ENCODE peak calls at places on chromosomes 7 and 10, in five cellular contexts. One of them, this sample, is unnamed.

GRCh38 chr7:20238754-20239324 is 21.7 kb upstream of the MACC1 start:
- DNase-seq in HCT116: no peak
- DNase-seq in transverse colon: peak
- DNase-seq in H1: no peak
- DNase-seq in Peyer's patch: no peak
- DNase-seq in this sample: no peak

GRCh38 chr7:152081088-152081487 is 55.6 kb downstream of the GALNT11 start:
- DNase-seq in HCT116: no peak
- DNase-seq in transverse colon: no peak
- DNase-seq in H1: no peak
- DNase-seq in Peyer's patch: no peak
- DNase-seq in this sample: no peak

GRCh38 chr10:71087622-71088021 is 124.7 kb upstream of the UNC5B start:
- DNase-seq in HCT116: no peak
- DNase-seq in transverse colon: no peak
- DNase-seq in H1: no peak
- DNase-seq in Peyer's patch: no peak
- DNase-seq in this sample: no peak

GRCh38 chr7:55526770-55527169 is 45.5 kb downstream of the VOPP1 start:
- DNase-seq in HCT116: no peak
- DNase-seq in transverse colon: no peak
- DNase-seq in H1: no peak
- DNase-seq in Peyer's patch: no peak
- DNase-seq in this sample: no peak

GRCh38 chr10:55174419-55174818 is 373.4 kb upstream of the PCDH15 start:
- DNase-seq in HCT116: no peak
- DNase-seq in transverse colon: no peak
- DNase-seq in H1: no peak
- DNase-seq in Peyer's patch: no peak
- DNase-seq in this sample: no peak

GRCh38 chr7:44306608-44307007 is 18.8 kb downstream of the CAMK2B start:
- DNase-seq in HCT116: no peak
- DNase-seq in transverse colon: no peak
- DNase-seq in H1: no peak
- DNase-seq in Peyer's patch: no peak
- DNase-seq in this sample: no peak

GRCh38 chr10:11823122-11823988 is at the start of gene PROSER2:
- DNase-seq in HCT116: peak
- DNase-seq in transverse colon: peak
- DNase-seq in H1: no peak
- DNase-seq in Peyer's patch: peak
- DNase-seq in this sample: no peak

GRCh38 chr10:120460776-120461175 is 3.7 kb downstream of the PLPP4 start:
- DNase-seq in HCT116: no peak
- DNase-seq in transverse colon: no peak
- DNase-seq in H1: no peak
- DNase-seq in Peyer's patch: no peak
- DNase-seq in this sample: no peak

GRCh38 chr10:102517553-102517952 is 13.8 kb downstream of the SUFU start:
- DNase-seq in HCT116: no peak
- DNase-seq in transverse colon: no peak
- DNase-seq in H1: no peak
- DNase-seq in Peyer's patch: no peak
- DNase-seq in this sample: no peak

GRCh38 chr10:3197354-3198003 is 24.9 kb upstream of the PITRM1 start:
- DNase-seq in HCT116: peak
- DNase-seq in transverse colon: peak
- DNase-seq in H1: peak
- DNase-seq in Peyer's patch: peak
- DNase-seq in this sample: peak
- TF ChIP-seq POLR2A in HCT116: no peak
- TF ChIP-seq POLR2A in transverse colon: no peak
- TF ChIP-seq POLR2A in H1: no peak
- TF ChIP-seq POLR2A in Peyer's patch: no peak
- TF ChIP-seq POLR2A in this sample: no peak

GRCh38 chr7:21497072-21497471 is 45.8 kb upstream of the DNAH11 start:
- DNase-seq in HCT116: peak
- DNase-seq in transverse colon: no peak
- DNase-seq in H1: no peak
- DNase-seq in Peyer's patch: no peak
- DNase-seq in this sample: no peak
- TF ChIP-seq CTCF in HCT116: peak
- TF ChIP-seq CTCF in transverse colon: no peak
- TF ChIP-seq CTCF in H1: no peak
- TF ChIP-seq CTCF in Peyer's patch: peak
- TF ChIP-seq CTCF in this sample: no peak

DNA sequence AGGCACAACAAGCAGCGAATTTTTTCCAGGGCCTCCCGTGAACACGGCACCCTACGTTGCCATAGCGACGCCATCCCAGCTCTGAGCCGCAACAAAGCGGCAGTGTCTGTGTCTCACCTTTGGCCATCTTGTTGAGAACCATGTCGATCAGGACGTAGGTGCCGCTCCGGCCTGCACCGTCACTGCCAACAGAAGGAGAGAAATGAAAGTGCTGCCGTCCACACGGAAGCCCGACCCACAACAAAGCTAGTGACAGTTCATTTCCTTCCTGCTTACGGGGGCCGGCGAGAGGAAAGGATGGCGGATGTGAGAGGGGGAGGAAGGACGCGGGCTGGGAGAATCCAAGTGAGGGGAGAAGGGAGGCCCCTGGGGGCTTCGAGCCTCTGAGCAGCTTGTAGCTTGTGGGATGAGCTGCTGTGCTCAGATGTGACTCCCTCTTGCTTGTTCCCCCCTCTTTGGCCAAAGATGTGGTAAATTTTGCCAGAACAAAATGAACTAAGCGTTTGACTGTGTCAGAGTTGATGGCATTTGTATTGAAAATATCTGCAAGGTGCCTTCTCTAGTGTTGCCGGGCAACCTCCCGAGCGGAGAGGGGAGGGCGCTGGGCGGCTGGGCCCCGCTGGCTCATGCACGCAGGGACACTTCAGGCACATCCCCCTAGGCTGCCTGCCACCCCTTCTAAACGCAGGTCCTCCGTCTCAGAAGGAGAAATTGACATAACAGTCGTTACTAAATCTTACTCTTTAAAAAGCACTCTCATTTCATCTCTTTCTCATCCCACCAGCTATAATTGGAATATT is 232.2 kb downstream of the DNAJB6 start:
- DNase-seq in HCT116: no peak
- DNase-seq in transverse colon: peak
- DNase-seq in H1: no peak
- DNase-seq in Peyer's patch: peak
- DNase-seq in this sample: no peak
- H3K4me3 ChIP-seq in HCT116: no peak
- H3K4me3 ChIP-seq in transverse colon: peak
- H3K4me3 ChIP-seq in H1: peak
- H3K4me3 ChIP-seq in Peyer's patch: peak
- H3K4me3 ChIP-seq in this sample: peak

GRCh38 chr7:126339813-126340212 is 912.9 kb downstream of the GRM8 start:
- DNase-seq in HCT116: no peak
- DNase-seq in transverse colon: no peak
- DNase-seq in H1: no peak
- DNase-seq in Peyer's patch: no peak
- DNase-seq in this sample: no peak
- TF ChIP-seq POLR2A in HCT116: no peak
- TF ChIP-seq POLR2A in transverse colon: no peak
- TF ChIP-seq POLR2A in H1: no peak
- TF ChIP-seq POLR2A in Peyer's patch: no peak
- TF ChIP-seq POLR2A in this sample: no peak

GRCh38 chr10:98485959-98486358 is 39.2 kb upstream of the HPS1 start:
- DNase-seq in HCT116: no peak
- DNase-seq in transverse colon: no peak
- DNase-seq in H1: no peak
- DNase-seq in Peyer's patch: no peak
- DNase-seq in this sample: no peak
- TF ChIP-seq CTCF in HCT116: no peak
- TF ChIP-seq CTCF in transverse colon: no peak
- TF ChIP-seq CTCF in H1: no peak
- TF ChIP-seq CTCF in Peyer's patch: no peak
- TF ChIP-seq CTCF in this sample: no peak

GRCh38 chr10:63261496-63261895 is 128.4 kb downstream of the NRBF2 start:
- DNase-seq in HCT116: no peak
- DNase-seq in transverse colon: no peak
- DNase-seq in H1: no peak
- DNase-seq in Peyer's patch: no peak
- DNase-seq in this sample: no peak
- H3K4me3 ChIP-seq in HCT116: no peak
- H3K4me3 ChIP-seq in transverse colon: no peak
- H3K4me3 ChIP-seq in H1: peak
- H3K4me3 ChIP-seq in Peyer's patch: no peak
- H3K4me3 ChIP-seq in this sample: no peak

GRCh38 chr7:158343526-158343925 is 244.1 kb downstream of the PTPRN2 start:
- DNase-seq in HCT116: no peak
- DNase-seq in transverse colon: no peak
- DNase-seq in H1: no peak
- DNase-seq in Peyer's patch: no peak
- DNase-seq in this sample: no peak

GRCh38 chr7:158344706-158345300 is 242.8 kb downstream of the PTPRN2 start:
- DNase-seq in HCT116: no peak
- DNase-seq in transverse colon: no peak
- DNase-seq in H1: no peak
- DNase-seq in Peyer's patch: no peak
- DNase-seq in this sample: no peak

GRCh38 chr7:158345731-158346130 is 241.9 kb downstream of the PTPRN2 start:
- DNase-seq in HCT116: no peak
- DNase-seq in transverse colon: no peak
- DNase-seq in H1: no peak
- DNase-seq in Peyer's patch: no peak
- DNase-seq in this sample: no peak

GRCh38 chr7:158348446-158348845 is 239.2 kb downstream of the PTPRN2 start:
- DNase-seq in HCT116: no peak
- DNase-seq in transverse colon: no peak
- DNase-seq in H1: no peak
- DNase-seq in Peyer's patch: no peak
- DNase-seq in this sample: no peak

GRCh38 chr7:158343936-158344455 is 243.6 kb downstream of the PTPRN2 start:
- DNase-seq in HCT116: no peak
- DNase-seq in transverse colon: no peak
- DNase-seq in H1: no peak
- DNase-seq in Peyer's patch: no peak
- DNase-seq in this sample: no peak
- TF ChIP-seq POLR2A in HCT116: no peak
- TF ChIP-seq POLR2A in transverse colon: no peak
- TF ChIP-seq POLR2A in H1: no peak
- TF ChIP-seq POLR2A in Peyer's patch: no peak
- TF ChIP-seq POLR2A in this sample: no peak

GRCh38 chr7:79921976-79922375 is 212.7 kb upstream of the GNAI1 start:
- DNase-seq in HCT116: no peak
- DNase-seq in transverse colon: no peak
- DNase-seq in H1: no peak
- DNase-seq in Peyer's patch: no peak
- DNase-seq in this sample: no peak
- TF ChIP-seq CTCF in HCT116: no peak
- TF ChIP-seq CTCF in transverse colon: no peak
- TF ChIP-seq CTCF in H1: no peak
- TF ChIP-seq CTCF in Peyer's patch: no peak
- TF ChIP-seq CTCF in this sample: no peak

DNA sequence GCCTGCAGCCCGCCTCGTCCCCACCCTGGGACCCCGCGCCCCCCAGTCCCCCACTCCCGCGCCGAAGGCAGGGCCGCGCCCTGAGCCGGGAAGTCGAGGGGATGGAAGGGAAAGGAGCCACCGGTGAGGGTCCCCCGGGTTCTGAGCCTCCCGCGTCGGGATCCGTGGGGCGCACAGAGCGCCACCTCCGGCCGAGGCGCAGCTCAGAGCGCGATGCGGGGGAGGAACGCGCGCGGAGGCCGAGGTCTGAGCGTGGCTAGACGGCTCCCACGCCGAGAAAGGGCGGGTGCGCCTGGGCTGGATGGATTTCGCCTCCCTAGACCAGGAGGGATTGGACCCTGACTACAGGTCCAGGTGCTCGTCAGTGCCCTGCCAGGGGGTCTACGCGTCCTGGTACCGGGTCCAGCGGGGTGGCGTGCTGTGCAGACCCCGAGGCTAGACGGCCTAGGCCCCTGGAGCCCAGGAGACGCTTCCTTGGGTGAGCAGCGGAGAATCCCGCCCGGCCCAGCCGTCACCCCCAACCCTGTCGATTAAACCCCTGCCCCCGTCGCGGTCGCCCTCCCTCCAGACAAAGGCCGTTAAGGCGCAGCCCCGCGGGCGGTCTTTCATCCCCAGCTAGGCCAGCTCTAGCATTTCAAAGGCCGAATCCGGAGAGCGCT is 986 bp upstream of the PDGFA start:
- DNase-seq in HCT116: no peak
- DNase-seq in transverse colon: no peak
- DNase-seq in H1: no peak
- DNase-seq in Peyer's patch: no peak
- DNase-seq in this sample: no peak
- H3K4me3 ChIP-seq in HCT116: peak
- H3K4me3 ChIP-seq in transverse colon: peak
- H3K4me3 ChIP-seq in H1: peak
- H3K4me3 ChIP-seq in Peyer's patch: peak
- H3K4me3 ChIP-seq in this sample: peak

GRCh38 chr7:134891262-134892001 is 94.9 kb upstream of the AGBL3 start:
- DNase-seq in HCT116: peak
- DNase-seq in transverse colon: peak
- DNase-seq in H1: peak
- DNase-seq in Peyer's patch: no peak
- DNase-seq in this sample: peak
- TF ChIP-seq POLR2A in HCT116: peak
- TF ChIP-seq POLR2A in transverse colon: peak
- TF ChIP-seq POLR2A in H1: peak
- TF ChIP-seq POLR2A in Peyer's patch: no peak
- TF ChIP-seq POLR2A in this sample: peak

This sample was measured in gastrocnemius medialis.